ENCODE peak calls at places on chromosome 12, in five cellular contexts. Z is gastrocnemius medialis, F is endothelial cell, H is astrocyte, D is GM06990. S is an unnamed sample.

GRCh38 chr12:67388331-67389163 is 119.4 kb downstream of the CAND1 start:
- DNase-seq in Z (no peak), F (peak; percentile 16), H (no peak), D (no peak), S (no peak)

GRCh38 chr12:23083267-23083666 is 458.3 kb downstream of the ETNK1 start:
- DNase-seq in Z (no peak), F (no peak), H (peak; percentile 98), D (no peak), S (no peak)

GRCh38 chr12:114405449-114406271 is at the start of gene TBX5:
- DNase-seq in Z (no peak), F (no peak), H (no peak), D (no peak), S (peak; percentile 79)

GRCh38 chr12:43766291-43766690 is 7.5 kb downstream of the IRAK4 start:
- DNase-seq in Z (no peak), F (no peak), H (no peak), D (no peak), S (peak; percentile 20)

GRCh38 chr12:12451063-12451462 is 94.2 kb downstream of the BORCS5 start:
- DNase-seq in Z (no peak), F (no peak), H (no peak), D (no peak), S (no peak)

GRCh38 chr12:51827925-51828818 is 20.3 kb downstream of the FIGNL2 start:
- DNase-seq in Z (no peak), F (no peak), H (peak; percentile 81), D (no peak), S (peak; percentile 20)

GRCh38 chr12:108724054-108724889 is 7.0 kb downstream of the CORO1C start:
- DNase-seq in Z (no peak), F (no peak), H (peak; percentile 57), D (no peak), S (peak; percentile 39)

GRCh38 chr12:50166776-50167025 is 468 bp downstream of the CERS5 start:
- DNase-seq in Z (no peak), F (no peak), H (peak; percentile 24), D (no peak), S (no peak)

GRCh38 chr12:32647275-32647674 is 31.8 kb upstream of the DNM1L start:
- DNase-seq in Z (no peak), F (no peak), H (no peak), D (no peak), S (no peak)

GRCh38 chr12:12467701-12468218 is 94.9 kb downstream of the DUSP16 start:
- DNase-seq in Z (peak; percentile 26), F (no peak), H (peak; percentile 47), D (no peak), S (no peak)

GRCh38 chr12:107442593-107442992 is 243.0 kb upstream of the PWP1 start:
- DNase-seq in Z (no peak), F (no peak), H (no peak), D (no peak), S (no peak)

GRCh38 chr12:5577239-5577638 is 145.3 kb downstream of the NTF3 start:
- DNase-seq in Z (no peak), F (no peak), H (no peak), D (no peak), S (no peak)

GRCh38 chr12:78119351-78119918 is 288.7 kb downstream of the NAV3 start:
- DNase-seq in Z (no peak), F (no peak), H (no peak), D (no peak), S (no peak)

GRCh38 chr12:27319394-27319793 is 13.2 kb upstream of the BMAL2 start:
- DNase-seq in Z (no peak), F (no peak), H (peak; percentile 77), D (no peak), S (peak; percentile 66)

GRCh38 chr12:1779783-1780182 is 40.6 kb upstream of the LRTM2 start:
- DNase-seq in Z (no peak), F (no peak), H (peak; percentile 85), D (no peak), S (peak; percentile 32)

GRCh38 chr12:22526836-22527235 is 17.5 kb downstream of the C2CD5 start:
- DNase-seq in Z (no peak), F (no peak), H (no peak), D (no peak), S (no peak)

GRCh38 chr12:98232753-98233385 is 282.5 kb upstream of the TMPO start:
- DNase-seq in Z (no peak), F (no peak), H (peak; percentile 54), D (no peak), S (no peak)

GRCh38 chr12:98228619-98229538 is 286.5 kb upstream of the TMPO start:
- DNase-seq in Z (no peak), F (no peak), H (no peak), D (no peak), S (no peak)

GRCh38 chr12:98229539-98229921 is 285.9 kb upstream of the TMPO start:
- DNase-seq in Z (no peak), F (no peak), H (no peak), D (no peak), S (no peak)

GRCh38 chr12:98224584-98225221 is 290.7 kb upstream of the TMPO start:
- DNase-seq in Z (no peak), F (no peak), H (no peak), D (peak; percentile 34), S (no peak)

GRCh38 chr12:98227162-98227561 is 288.2 kb upstream of the TMPO start:
- DNase-seq in Z (no peak), F (no peak), H (no peak), D (no peak), S (no peak)
- TF ChIP-seq CTCF in Z (no peak), F (peak; percentile 50), H (peak; percentile 31), D (peak; percentile 44), S (peak; percentile 27)

DNA sequence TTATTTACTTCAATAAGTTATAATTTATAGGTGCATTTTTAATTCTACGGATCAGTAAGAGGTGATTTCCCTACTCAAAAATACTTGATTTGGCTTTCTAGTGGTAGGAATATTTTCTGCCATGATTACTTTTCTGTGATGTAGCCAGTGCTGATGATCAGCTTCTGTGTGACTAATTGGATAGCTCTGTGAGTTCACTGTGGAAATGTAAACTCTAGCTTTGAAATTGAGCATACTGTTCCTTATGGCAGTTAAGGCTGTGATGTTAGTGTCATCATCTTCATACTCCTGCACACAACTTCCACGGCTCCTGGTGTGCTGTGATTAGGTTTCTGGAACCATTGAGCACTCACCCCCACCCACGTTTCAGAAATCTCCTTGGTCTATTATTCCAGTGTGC is 48.2 kb downstream of the PLEKHA5 start:
- DNase-seq in Z (no peak), F (no peak), H (peak; percentile 47), D (no peak), S (peak; percentile 38)
- TF ChIP-seq CTCF in Z (no peak), F (no peak), H (no peak), D (no peak), S (no peak)

GRCh38 chr12:59234391-59234790 is 314.1 kb upstream of the LRIG3 start:
- DNase-seq in Z (no peak), F (no peak), H (no peak), D (no peak), S (no peak)
- TF ChIP-seq CTCF in Z (no peak), F (no peak), H (no peak), D (no peak), S (no peak)

GRCh38 chr12:25401547-25402345 is 151.0 kb upstream of the KRAS start:
- DNase-seq in Z (no peak), F (no peak), H (no peak), D (no peak), S (no peak)

GRCh38 chr12:25404955-25405354 is 148.1 kb downstream of the LMNTD1 start:
- DNase-seq in Z (no peak), F (no peak), H (no peak), D (no peak), S (no peak)
- TF ChIP-seq CTCF in Z (no peak), F (no peak), H (no peak), D (no peak), S (no peak)

GRCh38 chr12:24698972-24699371 is 249.9 kb downstream of the BCAT1 start:
- DNase-seq in Z (no peak), F (no peak), H (no peak), D (no peak), S (no peak)
- TF ChIP-seq CTCF in Z (no peak), F (no peak), H (no peak), D (no peak), S (no peak)

GRCh38 chr12:53989227-53990113 is 4.5 kb downstream of the HOXC10 start:
- DNase-seq in Z (no peak), F (no peak), H (no peak), D (peak; percentile 50), S (no peak)
- TF ChIP-seq CTCF in Z (no peak), F (peak; percentile 38), H (peak; percentile 20), D (peak; percentile 73), S (peak; percentile 69)